ENCODE peak calls at places on chromosome 18, in five cellular contexts. G, B, P, D and Y are unnamed samples.

GRCh38 chr18:68103561-68103960 is 587.0 kb upstream of the DSEL start:
- ATAC-seq in B (no peak), G (no peak), P (no peak), D (no peak), Y (no peak)

GRCh38 chr18:32707153-32707552 is 65.7 kb downstream of the KLHL14 start:
- ATAC-seq in G (no peak), B (no peak), P (no peak), D (no peak), Y (no peak)

GRCh38 chr18:27467073-27467472 is 282.0 kb upstream of the CHST9 start:
- ATAC-seq in D (no peak), P (no peak), B (no peak), G (no peak), Y (no peak)

GRCh38 chr18:68699043-68699442 is 15.9 kb downstream of the TMX3 start:
- ATAC-seq in P (no peak), B (no peak), G (no peak), D (no peak), Y (no peak)

GRCh38 chr18:8424917-8425725 is 184.1 kb upstream of the RAB12 start:
- ATAC-seq in D (peak), G (no peak), P (peak), B (peak), Y (no peak)

GRCh38 chr18:8967573-8967972 is 134.9 kb upstream of the NDUFV2 start:
- ATAC-seq in D (no peak), P (no peak), G (no peak), B (no peak), Y (no peak)

GRCh38 chr18:69222089-69222488 is 178.6 kb upstream of the DOK6 start:
- ATAC-seq in P (no peak), D (no peak), B (no peak), G (no peak), Y (no peak)

GRCh38 chr18:907171-907879 is 2.7 kb downstream of the ADCYAP1 start:
- ATAC-seq in P (peak), G (no peak), B (peak), D (no peak), Y (peak)

GRCh38 chr18:11668441-11669169 is 20.5 kb upstream of the GNAL start:
- ATAC-seq in D (no peak), B (no peak), G (no peak), P (no peak), Y (no peak)

GRCh38 chr18:9905401-9905922 is 8.4 kb upstream of the VAPA start:
- ATAC-seq in G (peak), D (no peak), B (peak), P (no peak), Y (no peak)

GRCh38 chr18:24270358-24270936 is 127.2 kb downstream of the OSBPL1A start:
- ATAC-seq in G (no peak), P (no peak), D (no peak), B (no peak), Y (no peak)

GRCh38 chr18:52000435-52000834 is 339.6 kb upstream of the DCC start:
- ATAC-seq in D (no peak), B (no peak), G (no peak), P (no peak), Y (no peak)

GRCh38 chr18:13335903-13336302 is 117.3 kb downstream of the LDLRAD4 start:
- ATAC-seq in P (no peak), D (no peak), B (no peak), G (no peak), Y (no peak)

GRCh38 chr18:21162786-21163185 is 51.2 kb upstream of the ROCK1 start:
- ATAC-seq in P (no peak), G (no peak), B (no peak), D (no peak), Y (peak)

GRCh38 chr18:46632401-46633089 is 24.5 kb downstream of the LOXHD1 start:
- ATAC-seq in D (peak), P (no peak), B (no peak), G (no peak), Y (no peak)

GRCh38 chr18:63440219-63440618 is 17.9 kb upstream of the VPS4B start:
- ATAC-seq in P (no peak), D (no peak), B (no peak), G (peak), Y (peak)

GRCh38 chr18:74453011-74453571 is 4.0 kb downstream of the DIPK1C start:
- ATAC-seq in G (no peak), D (no peak), B (no peak), P (no peak), Y (no peak)

GRCh38 chr18:7032537-7032936 is 85.1 kb downstream of the LAMA1 start:
- ATAC-seq in P (no peak), G (no peak), B (no peak), D (no peak), Y (no peak)

GRCh38 chr18:7035807-7036206 is 81.8 kb downstream of the LAMA1 start:
- ATAC-seq in B (no peak), P (no peak), D (no peak), G (no peak), Y (no peak)

GRCh38 chr18:7034924-7035323 is 82.7 kb downstream of the LAMA1 start:
- ATAC-seq in P (no peak), D (no peak), G (no peak), B (no peak), Y (no peak)

GRCh38 chr18:7037470-7037869 is 80.1 kb downstream of the LAMA1 start:
- ATAC-seq in B (no peak), D (no peak), P (no peak), G (no peak), Y (no peak)

GRCh38 chr18:7038330-7038846 is 79.2 kb downstream of the LAMA1 start:
- ATAC-seq in G (peak), D (no peak), P (peak), B (peak), Y (peak)
- TF ChIP-seq POLR2AphosphoS5 in G (no peak), D (no peak), P (no peak), B (no peak), Y (peak)

GRCh38 chr18:44683566-44683965 is 2.9 kb downstream of the SETBP1 start:
- ATAC-seq in B (no peak), D (no peak), G (no peak), P (no peak), Y (no peak)

GRCh38 chr18:44681039-44681595 is 429 bp downstream of the SETBP1 start:
- ATAC-seq in B (no peak), P (no peak), G (no peak), D (no peak), Y (no peak)

GRCh38 chr18:44682871-44683221 is 2.2 kb downstream of the SETBP1 start:
- ATAC-seq in D (no peak), B (no peak), P (no peak), G (no peak), Y (no peak)

GRCh38 chr18:44681611-44682010 is 923 bp downstream of the SETBP1 start:
- ATAC-seq in G (no peak), P (no peak), B (no peak), D (no peak), Y (no peak)

DNA sequence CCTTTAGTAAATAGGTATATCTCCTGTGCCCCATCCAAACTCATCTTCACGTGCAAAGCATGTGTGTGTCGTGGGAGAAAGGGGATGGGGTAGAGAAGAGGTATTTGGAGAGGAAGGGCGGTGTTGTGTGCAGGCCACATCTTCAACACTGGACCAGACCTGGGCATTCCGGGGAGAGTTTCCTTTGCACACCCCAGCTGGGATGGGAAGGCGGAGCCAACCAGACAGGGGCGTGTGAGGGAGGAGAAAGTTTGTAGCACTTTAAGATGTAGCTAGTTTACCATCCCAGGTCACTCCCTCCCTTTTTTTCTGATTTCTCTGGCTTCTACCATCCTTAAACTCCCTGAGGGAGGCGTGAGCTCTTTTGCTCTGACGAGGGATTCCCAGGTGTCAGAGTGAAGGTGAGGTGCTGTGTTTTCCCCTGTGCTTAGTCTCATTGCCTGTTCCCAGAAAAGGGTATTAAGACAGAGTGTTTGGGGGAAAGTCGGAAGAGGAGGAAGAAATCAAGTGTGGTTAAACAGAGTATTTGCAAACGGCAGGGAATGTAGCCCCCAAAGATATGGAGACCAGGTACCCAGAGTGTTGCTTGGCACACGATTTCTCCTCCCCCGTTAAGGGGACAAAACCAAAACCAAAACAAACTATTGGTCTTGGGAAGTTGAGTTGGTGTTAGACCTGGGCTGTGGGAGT is 1.6 kb downstream of the SETBP1 start:
- ATAC-seq in G (no peak), D (no peak), B (no peak), P (no peak), Y (peak)
- H3K4me3 ChIP-seq in G (no peak), D (no peak), B (no peak), P (no peak), Y (peak)

DNA sequence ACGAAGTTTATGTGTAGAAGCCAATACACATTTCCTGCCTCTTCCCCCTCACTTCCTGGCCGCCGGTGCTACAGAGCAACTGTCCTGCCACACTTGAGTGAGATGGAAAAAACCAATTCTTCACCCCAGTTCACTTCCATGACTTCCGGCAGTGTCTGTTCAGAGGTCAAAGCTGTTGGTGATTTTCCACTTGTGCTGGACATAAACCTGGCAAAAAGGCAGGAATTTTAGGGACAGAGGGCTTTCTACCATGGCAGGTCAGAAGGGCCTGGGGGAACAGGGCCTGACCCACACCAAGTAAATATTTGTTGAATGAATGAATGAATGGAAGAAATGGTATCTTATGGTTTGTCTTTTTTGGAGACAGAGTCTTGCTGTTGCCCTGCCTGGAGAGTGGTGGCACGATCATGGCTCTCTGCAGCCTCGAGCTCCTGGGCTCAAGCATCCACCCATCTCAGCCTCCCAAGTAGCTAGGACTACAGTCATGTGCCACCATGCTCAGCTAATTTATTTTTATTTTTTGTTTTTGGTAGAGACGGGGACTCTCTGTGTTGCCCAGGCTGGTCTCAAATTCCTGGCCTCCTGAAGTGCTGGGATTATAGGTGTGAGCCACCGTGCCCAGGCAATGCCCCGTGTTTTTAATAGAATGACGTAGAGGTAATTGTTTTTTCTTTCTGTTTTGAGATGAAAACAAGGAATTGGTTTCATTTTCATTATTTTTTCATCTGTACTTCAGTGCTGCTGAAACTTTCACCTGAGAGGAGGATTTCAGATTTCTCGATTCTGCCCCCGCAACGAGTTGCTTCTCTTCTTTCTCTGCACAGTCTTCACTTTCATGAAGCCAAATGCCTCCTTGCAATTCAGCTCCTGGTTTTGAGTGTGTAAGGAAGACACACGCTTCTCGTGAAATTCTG is 48.0 kb upstream of the LPIN2 start:
- ATAC-seq in D (no peak), G (no peak), P (no peak), B (peak), Y (peak)
- TF ChIP-seq POLR2AphosphoS5 in D (no peak), G (no peak), P (no peak), B (no peak), Y (no peak)

GRCh38 chr18:58965930-58966662 is 101.4 kb downstream of the ZNF532 start:
- ATAC-seq in P (no peak), D (no peak), G (no peak), B (no peak), Y (no peak)

GRCh38 chr18:58965291-58965929 is 100.7 kb downstream of the ZNF532 start:
- ATAC-seq in B (no peak), D (no peak), P (no peak), G (no peak), Y (no peak)

GRCh38 chr18:58970943-58971799 is 106.5 kb downstream of the ZNF532 start:
- ATAC-seq in D (no peak), G (no peak), P (no peak), B (no peak), Y (no peak)

GRCh38 chr18:58966704-58967103 is 102.0 kb downstream of the ZNF532 start:
- ATAC-seq in P (no peak), D (no peak), B (no peak), G (no peak), Y (no peak)

DNA sequence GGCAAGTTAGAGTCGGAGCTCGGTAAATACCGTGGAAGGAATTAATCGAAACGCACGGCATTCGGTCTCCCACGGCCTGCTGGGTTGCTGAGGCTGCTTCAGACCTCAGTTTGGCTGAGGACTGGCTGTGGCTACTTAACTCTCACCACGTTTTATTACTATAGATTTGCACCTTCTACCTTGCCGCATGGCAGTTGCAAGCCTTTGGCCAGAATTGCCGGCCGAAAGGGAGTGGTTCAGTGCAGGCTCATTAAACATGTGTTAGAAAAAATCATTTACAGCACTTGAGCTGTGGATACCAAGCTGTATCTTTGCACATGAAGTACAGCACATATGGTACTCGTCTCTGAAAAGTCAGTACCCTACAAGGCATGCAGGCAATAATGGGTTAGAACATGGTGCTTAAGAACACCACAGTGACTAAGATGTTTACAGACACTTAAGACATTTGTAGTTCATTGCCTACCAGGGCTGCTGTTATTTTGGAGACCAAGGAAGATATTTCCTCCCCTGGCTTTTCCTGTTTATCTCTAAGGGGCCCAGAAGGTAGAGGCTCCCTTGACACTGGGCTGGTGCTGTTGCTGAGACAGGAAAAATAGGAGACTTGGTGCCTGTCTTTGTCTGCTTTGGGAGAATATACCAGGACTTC is 103.1 kb downstream of the ZNF532 start:
- ATAC-seq in B (no peak), G (no peak), D (no peak), P (no peak), Y (no peak)
- H3K4me3 ChIP-seq in B (no peak), G (no peak), D (no peak), P (no peak), Y (no peak)

GRCh38 chr18:55988537-55988936 is 400.5 kb upstream of the TCF4 start:
- ATAC-seq in G (peak), P (no peak), D (no peak), B (no peak), Y (peak)
- TF ChIP-seq POLR2AphosphoS5 in G (no peak), P (no peak), D (no peak), B (no peak), Y (peak)